ENCODE peak calls at places on chromosome 11, in five cellular contexts. J is GM10248, L is fibroblast of mammary gland, C is tibial artery, A is fibroblast of lung. P is an unnamed sample.
A peak's percentile ranks its signal among the peaks of the same experiment; 100 is the strongest.

GRCh38 chr11:69449320-69450063 is 32.0 kb upstream of the LINC01488 start:
- DNase-seq in L (no peak), J (no peak), C (peak; percentile 62), A (peak; percentile 57), P (no peak)

GRCh38 chr11:77107950-77108349 is 5.3 kb downstream of the OMP start:
- DNase-seq in L (peak; percentile 96), C (peak; percentile 58), A (peak; percentile 94), J (no peak), P (no peak)

GRCh38 chr11:23288001-23288783 is 427.9 kb upstream of the CCDC179 start:
- DNase-seq in A (peak; percentile 84), J (no peak), L (peak; percentile 94), C (no peak), P (no peak)

GRCh38 chr11:102318469-102318868 is 1.2 kb downstream of the BIRC3 start:
- DNase-seq in A (peak; percentile 20), C (no peak), J (no peak), L (peak; percentile 37), P (no peak)

GRCh38 chr11:130762342-130763037 is 153.8 kb downstream of the SNX19 start:
- DNase-seq in L (no peak), C (no peak), A (no peak), J (no peak), P (no peak)

GRCh38 chr11:44611687-44612437 is 46.4 kb downstream of the CD82 start:
- DNase-seq in A (peak; percentile 39), L (no peak), C (no peak), J (peak; percentile 77), P (peak; percentile 68)

GRCh38 chr11:47551086-47551485 is 1.8 kb downstream of the CELF1 start:
- DNase-seq in A (peak; percentile 32), J (peak; percentile 53), C (no peak), L (peak; percentile 58), P (peak; percentile 54)

GRCh38 chr11:112745958-112746357 is 215.3 kb upstream of the NCAM1 start:
- DNase-seq in C (no peak), A (no peak), L (no peak), J (no peak), P (no peak)

GRCh38 chr11:60348116-60348515 is 21.1 kb downstream of the MS4A6E start:
- DNase-seq in A (no peak), C (no peak), J (no peak), L (no peak), P (no peak)

GRCh38 chr11:7448126-7448525 is 37.2 kb upstream of the OLFML1 start:
- DNase-seq in C (no peak), A (no peak), J (no peak), L (no peak), P (no peak)

GRCh38 chr11:133712235-133712634 is 133.1 kb downstream of the SPATA19 start:
- DNase-seq in C (no peak), L (no peak), J (no peak), A (no peak), P (no peak)

GRCh38 chr11:889261-889660 is 21.3 kb downstream of the CHID1 start:
- DNase-seq in L (no peak), A (no peak), J (no peak), C (no peak), P (no peak)

GRCh38 chr11:75495749-75496641 is 29.7 kb downstream of the GDPD5 start:
- DNase-seq in L (no peak), C (no peak), J (no peak), A (no peak), P (no peak)

GRCh38 chr11:106786251-106786650 is 232.0 kb downstream of the GUCY1A2 start:
- DNase-seq in A (peak; percentile 71), C (no peak), J (no peak), L (peak; percentile 10), P (no peak)

GRCh38 chr11:19935507-19935906 is 222.9 kb downstream of the NAV2 start:
- DNase-seq in A (peak; percentile 97), J (no peak), C (no peak), L (peak; percentile 68), P (no peak)

GRCh38 chr11:3856856-3857553 is 1.5 kb downstream of the STIM1 start:
- DNase-seq in J (no peak), L (no peak), C (no peak), A (no peak), P (no peak)

GRCh38 chr11:117972044-117972443 is 14.2 kb upstream of the IL10RA start:
- DNase-seq in A (no peak), L (no peak), J (no peak), C (peak; percentile 5), P (no peak)

GRCh38 chr11:2459796-2460531 is 15.2 kb downstream of the KCNQ1 start:
- DNase-seq in L (no peak), C (no peak), J (no peak), A (no peak), P (no peak)
- TF ChIP-seq CTCF in L (no peak), C (no peak), J (no peak), A (no peak), P (no peak)

DNA sequence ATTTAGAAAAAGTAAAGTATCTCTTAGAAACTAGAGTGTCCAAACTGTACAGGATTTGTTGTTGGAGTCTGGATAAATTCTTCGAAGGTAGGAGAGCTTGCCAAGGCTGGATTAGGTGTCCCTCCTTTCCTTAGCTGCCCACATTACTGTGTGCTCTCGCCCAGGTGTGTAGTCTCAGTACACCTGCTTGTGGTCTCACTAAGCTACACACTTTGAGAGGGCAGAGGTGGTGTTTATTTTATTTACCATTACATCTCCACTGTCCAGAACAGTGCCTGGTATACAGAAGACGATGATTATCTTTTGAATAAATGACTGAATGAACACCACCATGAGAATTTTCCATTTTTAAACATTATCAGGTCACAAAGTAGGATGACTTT is 36.5 kb downstream of the VSIG10L2 start:
- DNase-seq in J (no peak), C (no peak), L (no peak), A (no peak), P (no peak)
- TF ChIP-seq CTCF in J (no peak), C (no peak), L (no peak), A (no peak), P (no peak)

GRCh38 chr11:10744206-10744605 is 6.8 kb upstream of the CTR9 start:
- DNase-seq in C (no peak), J (no peak), A (no peak), L (no peak), P (no peak)

GRCh38 chr11:10743354-10744035 is 7.6 kb upstream of the CTR9 start:
- DNase-seq in L (no peak), C (no peak), A (no peak), J (no peak), P (no peak)

GRCh38 chr11:10746871-10747270 is 4.2 kb upstream of the CTR9 start:
- DNase-seq in C (no peak), L (no peak), A (no peak), J (no peak), P (no peak)

GRCh38 chr11:10747733-10748132 is 3.3 kb upstream of the CTR9 start:
- DNase-seq in J (no peak), L (no peak), C (no peak), A (no peak), P (no peak)

GRCh38 chr11:10742460-10743208 is 8.4 kb upstream of the CTR9 start:
- DNase-seq in J (no peak), A (peak; percentile 84), C (no peak), L (peak; percentile 65), P (no peak)
- TF ChIP-seq CTCF in J (no peak), A (no peak), C (no peak), L (no peak), P (no peak)

DNA sequence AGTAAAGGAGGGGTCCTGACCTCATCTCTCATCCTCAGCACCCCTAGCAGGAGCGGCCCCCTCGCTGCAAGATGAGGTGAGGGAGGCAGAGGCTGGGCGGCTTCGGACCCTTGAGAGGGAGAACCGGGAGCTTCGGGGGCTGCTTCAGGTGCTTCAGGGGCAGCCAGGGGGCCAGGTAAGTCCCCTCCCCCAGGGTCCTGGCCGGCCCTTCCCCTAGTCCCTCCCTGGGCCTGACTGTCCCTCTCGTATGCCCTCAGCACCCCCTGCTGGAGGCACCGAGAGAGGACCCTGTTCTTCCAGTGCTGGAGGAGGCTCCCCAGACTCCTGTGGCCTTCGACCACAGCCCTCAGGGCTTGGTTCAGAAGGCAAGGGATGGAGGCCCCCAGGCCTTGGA is 3.7 kb downstream of the CCDC88B start:
- DNase-seq in C (no peak), A (no peak), J (no peak), L (no peak), P (peak; percentile 49)
- TF ChIP-seq CTCF in C (no peak), A (no peak), J (peak; percentile 27), L (peak; percentile 31), P (no peak)

P was measured in GM20000.